ENCODE peak calls at places on chromosome 4, in four cellular contexts. J, G, N and L are unnamed samples.

GRCh38 chr4:161419822-161420221 is 744.0 kb downstream of the FSTL5 start:
- DNase-seq in N (no peak), J (no peak), G (no peak), L (no peak)

GRCh38 chr4:4752576-4753401 is 106.7 kb upstream of the MSX1 start:
- DNase-seq in N (no peak), G (no peak), J (no peak), L (no peak)

GRCh38 chr4:159267023-159267939 is 164.4 kb downstream of the RAPGEF2 start:
- DNase-seq in J (no peak), G (no peak), N (peak; percentile 74), L (no peak)

GRCh38 chr4:105327222-105327621 is 146.6 kb downstream of the PPA2 start:
- DNase-seq in G (no peak), N (no peak), J (no peak), L (no peak)

GRCh38 chr4:183969596-183969995 is 64.5 kb downstream of the STOX2 start:
- DNase-seq in J (no peak), G (no peak), N (no peak), L (no peak)

GRCh38 chr4:185145572-185145971 is 2.5 kb downstream of the SLC25A4 start:
- DNase-seq in G (peak; percentile 61), N (no peak), J (peak; percentile 63), L (no peak)

GRCh38 chr4:32025840-32026459 is 1305.8 kb downstream of the PCDH7 start:
- DNase-seq in J (no peak), N (no peak), G (no peak), L (no peak)

GRCh38 chr4:36651253-36651652 is 369.8 kb downstream of the DTHD1 start:
- DNase-seq in N (no peak), J (no peak), G (no peak), L (no peak)

GRCh38 chr4:23789765-23790164 is 100.1 kb downstream of the PPARGC1A start:
- DNase-seq in N (no peak), J (peak; percentile 64), G (peak; percentile 67), L (peak; percentile 53)

GRCh38 chr4:173061160-173061559 is 107.5 kb upstream of the GALNT7 start:
- DNase-seq in N (no peak), J (no peak), G (no peak), L (no peak)

GRCh38 chr4:169272265-169272886 is 1.6 kb upstream of the SH3RF1 start:
- DNase-seq in N (no peak), J (no peak), G (no peak), L (no peak)

GRCh38 chr4:21469438-21470032 is 479.0 kb downstream of the KCNIP4 start:
- DNase-seq in N (peak; percentile 42), J (no peak), G (no peak), L (no peak)

GRCh38 chr4:77170926-77171325 is 13.9 kb downstream of the CCNG2 start:
- DNase-seq in G (no peak), J (no peak), N (no peak), L (no peak)

GRCh38 chr4:55851885-55852284 is 1.6 kb upstream of the EXOC1 start:
- DNase-seq in J (no peak), N (no peak), G (no peak), L (no peak)

GRCh38 chr4:75715105-75715799 is 9.1 kb upstream of the USO1 start:
- DNase-seq in N (no peak), G (no peak), J (no peak), L (no peak)

GRCh38 chr4:166324321-166324720 is 451.3 kb downstream of the TLL1 start:
- DNase-seq in N (no peak), G (no peak), J (no peak), L (no peak)

GRCh38 chr4:40514409-40515025 is 115.1 kb downstream of the RBM47 start:
- DNase-seq in G (no peak), J (no peak), N (no peak), L (no peak)

GRCh38 chr4:43903456-43903855 is 545.2 kb downstream of the KCTD8 start:
- DNase-seq in N (no peak), J (no peak), G (no peak), L (no peak)

GRCh38 chr4:2686379-2687265 is 69.5 kb downstream of the TNIP2 start:
- DNase-seq in N (no peak), G (no peak), J (no peak), L (no peak)